ENCODE peak calls at places on chromosomes 6 and 20, in five cellular contexts. R is foreskin fibroblast, B is fibroblast of lung, V is IMR-90, T is fibroblast of the aortic adventitia. N is an unnamed sample.
A peak's percentile ranks its signal among the peaks of the same experiment; 100 is the strongest.

GRCh38 chr20:62818592-62819493 is 2.0 kb downstream of the COL9A3 start:
- DNase-seq in R (no peak), B (peak; percentile 70), V (peak; percentile 9), T (peak; percentile 53), N (peak; percentile 83)

GRCh38 chr6:36216559-36216958 is 20.0 kb downstream of the BRPF3 start:
- DNase-seq in R (peak; percentile 38), B (peak; percentile 42), V (peak; percentile 52), T (peak; percentile 52), N (no peak)

GRCh38 chr20:37986873-37987601 is 46.2 kb downstream of the TTI1 start:
- DNase-seq in R (peak; percentile 14), B (peak; percentile 64), V (peak; percentile 6), T (peak; percentile 60), N (peak; percentile 82)

GRCh38 chr20:61731363-61732181 is 334.1 kb downstream of the TAF4 start:
- DNase-seq in R (peak; percentile 34), B (peak; percentile 27), V (peak; percentile 72), T (no peak), N (no peak)

GRCh38 chr6:157944983-157945931 is 36.4 kb upstream of the SYNJ2 start:
- DNase-seq in R (no peak), B (peak; percentile 70), V (peak; percentile 71), T (no peak), N (no peak)

GRCh38 chr20:2757001-2757400 is 43.4 kb downstream of the CPXM1 start:
- DNase-seq in R (no peak), B (no peak), V (no peak), T (no peak), N (no peak)

GRCh38 chr20:63374532-63374931 is 13.4 kb upstream of the CHRNA4 start:
- DNase-seq in R (no peak), B (no peak), V (no peak), T (no peak), N (no peak)

GRCh38 chr6:3233321-3233720 is 5.9 kb upstream of the TUBB2B start:
- DNase-seq in R (no peak), B (no peak), V (no peak), T (no peak), N (no peak)

GRCh38 chr6:11201015-11201414 is 31.5 kb downstream of the NEDD9 start:
- DNase-seq in R (no peak), B (no peak), V (no peak), T (no peak), N (no peak)

GRCh38 chr6:73798592-73798991 is 102.6 kb downstream of the CD109 start:
- DNase-seq in R (peak; percentile 88), B (peak; percentile 96), V (peak; percentile 99), T (peak; percentile 96), N (no peak)

GRCh38 chr6:79353226-79353625 is 118.7 kb upstream of the HMGN3 start:
- DNase-seq in R (no peak), B (no peak), V (no peak), T (no peak), N (no peak)

GRCh38 chr6:119110601-119111548 is 32.4 kb upstream of the FAM184A start:
- DNase-seq in R (peak; percentile 29), B (peak; percentile 69), V (peak; percentile 56), T (peak; percentile 77), N (no peak)

GRCh38 chr6:150547511-150548222 is 52.0 kb upstream of the PLEKHG1 start:
- DNase-seq in R (no peak), B (no peak), V (no peak), T (no peak), N (no peak)

GRCh38 chr20:20731945-20732296 is 19.5 kb upstream of the RALGAPA2 start:
- DNase-seq in R (no peak), B (no peak), V (no peak), T (peak; percentile 54), N (no peak)

GRCh38 chr20:37804584-37805566 is 98.1 kb upstream of the VSTM2L start:
- DNase-seq in R (no peak), B (no peak), V (no peak), T (peak; percentile 6), N (no peak)

GRCh38 chr6:20918868-20919267 is 384.6 kb downstream of the CDKAL1 start:
- DNase-seq in R (no peak), B (no peak), V (no peak), T (no peak), N (no peak)

GRCh38 chr20:43839793-43840199 is 74.9 kb upstream of the TOX2 start:
- DNase-seq in R (no peak), B (no peak), V (no peak), T (no peak), N (no peak)

GRCh38 chr20:57627339-57627738 is 7.1 kb upstream of the ZBP1 start:
- DNase-seq in R (no peak), B (no peak), V (no peak), T (no peak), N (no peak)

GRCh38 chr6:106591111-106591825 is 38.0 kb downstream of the RTN4IP1 start:
- DNase-seq in R (peak; percentile 90), B (peak; percentile 76), V (peak; percentile 88), T (peak; percentile 85), N (no peak)

GRCh38 chr6:52221302-52221701 is 23.0 kb downstream of the IL17F start:
- DNase-seq in R (no peak), B (no peak), V (no peak), T (no peak), N (no peak)

GRCh38 chr20:54148947-54149764 is 24.6 kb downstream of the CYP24A1 start:
- DNase-seq in R (no peak), B (no peak), V (no peak), T (no peak), N (no peak)

GRCh38 chr6:157677235-157677634 is 145.8 kb upstream of the SNX9 start:
- DNase-seq in R (no peak), B (no peak), V (no peak), T (no peak), N (no peak)

DNA sequence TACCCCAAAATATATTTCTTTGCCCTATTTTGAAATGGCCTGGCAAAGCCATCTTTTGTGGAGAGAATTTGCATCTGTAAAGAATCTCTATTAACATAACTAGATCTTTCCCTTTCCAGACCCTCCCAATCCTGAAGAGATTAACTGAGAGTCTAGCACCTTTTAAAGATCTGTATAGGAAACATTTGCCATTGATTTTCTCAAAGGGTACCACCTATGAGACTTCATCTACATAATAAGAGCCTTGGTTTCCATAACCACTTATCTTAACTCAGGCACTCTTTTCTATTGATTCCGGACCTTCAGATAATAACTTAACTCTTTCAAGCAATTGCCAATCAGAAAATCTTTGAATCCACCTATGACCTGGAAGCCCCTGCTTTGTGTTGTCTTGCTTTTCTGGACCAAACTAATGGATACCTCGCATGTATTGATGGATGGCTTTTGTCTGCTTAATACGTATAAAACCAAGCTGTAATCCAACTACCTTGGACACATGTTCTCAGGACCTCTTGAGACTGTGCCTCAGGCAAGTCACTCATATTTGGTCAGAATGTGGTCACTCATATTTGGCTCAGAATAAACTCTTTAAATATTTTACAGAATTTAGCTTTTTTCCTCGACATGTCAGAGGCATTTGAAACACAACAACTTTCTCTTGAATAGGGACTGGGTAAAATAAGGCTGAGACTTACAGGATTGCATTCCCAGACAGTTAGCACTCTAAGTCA is 31.4 kb downstream of the SLC22A2 start:
- DNase-seq in R (no peak), B (no peak), V (no peak), T (no peak), N (no peak)
- H3K4me3 ChIP-seq in R (no peak overlapping the region), B (no peak overlapping the region), V (no peak overlapping the region), T (no peak overlapping the region), N (no peak overlapping the region)

GRCh38 chr6:4678506-4679300 is 97.5 kb upstream of the CDYL start:
- DNase-seq in R (no peak), B (no peak), V (no peak), T (no peak), N (no peak)
- TF ChIP-seq CTCF in R (no peak), B (no peak), V (no peak), T (no peak), N (no peak)

GRCh38 chr6:45488884-45489283 is 111.2 kb upstream of the SUPT3H start:
- DNase-seq in R (no peak), B (no peak), V (no peak), T (no peak), N (no peak)
- H3K4me3 ChIP-seq in R (no peak overlapping the region), B (no peak overlapping the region), V (no peak overlapping the region), T (no peak overlapping the region), N (no peak overlapping the region)

DNA sequence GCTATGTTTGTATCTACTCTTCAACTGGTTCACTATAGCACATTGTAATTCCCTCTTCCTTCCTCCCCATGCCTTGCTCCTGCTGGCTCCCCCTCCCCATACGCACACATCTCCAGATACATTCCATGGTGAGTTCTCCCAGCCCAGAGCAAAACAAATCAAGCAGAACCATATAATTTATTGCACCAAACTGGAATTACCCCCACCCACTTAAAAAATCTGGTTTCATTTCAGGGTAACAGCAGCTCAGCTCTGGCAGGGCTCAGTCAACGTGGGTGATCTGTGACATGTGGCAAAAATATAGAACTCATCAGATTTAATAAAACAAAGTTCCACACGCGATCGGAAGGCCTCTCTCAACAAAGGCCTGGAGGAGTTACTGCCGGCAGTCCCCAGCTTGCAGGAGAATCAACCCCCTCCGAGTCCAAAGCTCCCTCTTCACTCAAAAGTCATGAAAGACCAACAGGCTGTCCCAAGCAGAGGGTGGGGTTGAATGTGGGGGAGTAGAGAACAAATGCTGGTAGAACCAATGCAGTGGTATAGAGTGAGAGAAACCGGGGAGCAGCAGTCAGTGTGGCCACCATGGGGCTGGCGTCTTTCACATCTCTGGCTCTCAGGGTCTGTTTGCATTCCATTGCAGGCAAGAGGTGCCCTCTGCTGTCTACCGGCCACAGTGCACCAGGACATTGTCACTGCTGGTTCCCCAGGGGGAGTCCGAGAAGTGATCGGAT is 323.3 kb upstream of the NT5E start:
- DNase-seq in R (peak; percentile 70), B (peak; percentile 51), V (peak; percentile 2), T (peak; percentile 17), N (peak; percentile 68)
- TF ChIP-seq CTCF in R (peak; percentile 69), B (peak; percentile 61), V (peak; percentile 39), T (peak; percentile 49), N (peak; percentile 27)

N was measured in ascending aorta.